ENCODE peak calls at places on chromosomes 11 and 22, in ten cellular contexts. R is sigmoid colon, H is GM12892, X is heart left ventricle, M is ovary, W is erythroblast, Q is uterus, E is IMR-90, P is GM12891, V is adrenal gland. I is an unnamed sample.

GRCh38 chr11:105109855-105110750 is 29.5 kb downstream of the CARD18 start:
- DNase-seq in R (no peak), H (no peak), X (no peak), M (no peak), W (no peak), Q (no peak), E (peak), P (no peak), V (no peak), I (no peak)

GRCh38 chr11:56950510-56950909 is 38.2 kb upstream of the OR5AK2 start:
- DNase-seq in R (no peak), H (no peak), X (no peak), M (no peak), W (no peak), Q (no peak), E (no peak), P (no peak), V (no peak), I (no peak)

GRCh38 chr11:63602296-63602695 is 11.9 kb downstream of the PLAAT3 start:
- DNase-seq in R (no peak), H (no peak), X (no peak), M (no peak), W (no peak), Q (peak), E (peak), P (no peak), V (peak), I (no peak)

GRCh38 chr11:17734418-17734911 is at the start of gene KCNC1:
- DNase-seq in R (peak), H (no peak), X (no peak), M (peak), W (no peak), Q (no peak), E (peak), P (no peak), V (peak), I (peak)

GRCh38 chr11:34825315-34825669 is 90.9 kb downstream of the APIP start:
- DNase-seq in R (no peak), H (no peak), X (no peak), M (no peak), W (no peak), Q (no peak), E (no peak), P (no peak), V (no peak), I (no peak)

GRCh38 chr11:9802291-9802861 is 138.5 kb downstream of the SWAP70 start:
- DNase-seq in R (no peak), H (no peak), X (no peak), M (no peak), W (peak), Q (no peak), E (peak), P (no peak), V (no peak), I (no peak)

GRCh38 chr11:65078151-65078550 is 5.7 kb downstream of the CDCA5 start:
- DNase-seq in R (no peak), H (peak), X (no peak), M (no peak), W (peak), Q (no peak), E (peak), P (peak), V (peak), I (peak)

GRCh38 chr11:75456596-75456995 is 23.6 kb upstream of the KLHL35 start:
- DNase-seq in R (no peak), H (no peak), X (no peak), M (no peak), W (no peak), Q (no peak), E (no peak), P (no peak), V (no peak), I (no peak)

GRCh38 chr11:95453616-95454118 is 222.7 kb upstream of the SESN3 start:
- DNase-seq in R (peak), H (no peak), X (peak), M (no peak), W (peak), Q (no peak), E (no peak), P (no peak), V (no peak), I (peak)

GRCh38 chr22:35353318-35353717 is 27.6 kb upstream of the HMOX1 start:
- DNase-seq in R (no peak), H (no peak), X (no peak), M (no peak), W (no peak), Q (no peak), E (no peak), P (no peak), V (peak), I (no peak)

GRCh38 chr11:72643547-72643946 is 30.7 kb downstream of the PDE2A start:
- DNase-seq in R (no peak), H (no peak), X (no peak), M (no peak), W (no peak), Q (peak), E (no peak), P (no peak), V (peak), I (peak)

GRCh38 chr22:29625090-29625825 is 21.8 kb downstream of the NF2 start:
- DNase-seq in R (peak), H (peak), X (no peak), M (peak), W (peak), Q (peak), E (peak), P (no peak), V (peak), I (peak)

GRCh38 chr11:101586965-101587364 is 3.2 kb upstream of the TRPC6 start:
- DNase-seq in R (no peak), H (no peak), X (no peak), M (no peak), W (no peak), Q (no peak), E (no peak), P (no peak), V (no peak), I (no peak)

GRCh38 chr11:74550991-74551753 is 41.2 kb upstream of the POLD3 start:
- DNase-seq in R (no peak), H (no peak), X (no peak), M (no peak), W (no peak), Q (no peak), E (no peak), P (no peak), V (no peak), I (peak)

GRCh38 chr22:26942301-26942927 is 285.0 kb downstream of the MIAT start:
- DNase-seq in R (no peak), H (no peak), X (no peak), M (no peak), W (no peak), Q (no peak), E (no peak), P (no peak), V (peak), I (no peak)

GRCh38 chr22:46043816-46044717 is 67.1 kb upstream of the WNT7B start:
- DNase-seq in R (peak), H (no peak), X (peak), M (peak), W (no peak), Q (peak), E (no peak), P (no peak), V (peak), I (peak)

GRCh38 chr11:92311616-92312449 is 87.2 kb downstream of the FAT3 start:
- DNase-seq in R (no peak), H (no peak), X (no peak), M (no peak), W (no peak), Q (no peak), E (peak), P (no peak), V (no peak), I (no peak)

GRCh38 chr11:2555376-2555775 is 110.6 kb downstream of the KCNQ1 start:
- DNase-seq in R (peak), H (no peak), X (no peak), M (no peak), W (no peak), Q (no peak), E (no peak), P (no peak), V (no peak), I (no peak)

GRCh38 chr22:32103648-32104326 is 55.3 kb downstream of the C22orf42 start:
- DNase-seq in R (no peak), H (no peak), X (no peak), M (no peak), W (no peak), Q (no peak), E (peak), P (no peak), V (no peak), I (no peak)

GRCh38 chr11:43687120-43687791 is 6.7 kb downstream of the HSD17B12 start:
- DNase-seq in R (no peak), H (no peak), X (peak), M (no peak), W (no peak), Q (no peak), E (peak), P (no peak), V (peak), I (no peak)

GRCh38 chr22:38350444-38351359 is 33.5 kb upstream of the CSNK1E start:
- DNase-seq in R (peak), H (no peak), X (no peak), M (no peak), W (no peak), Q (peak), E (no peak), P (no peak), V (peak), I (no peak)

GRCh38 chr22:24427500-24428164 is at the start of gene ADORA2A:
- DNase-seq in R (no peak), H (peak), X (no peak), M (no peak), W (no peak), Q (no peak), E (no peak), P (peak), V (no peak), I (no peak)

GRCh38 chr11:27234043-27234668 is 128.9 kb downstream of the CCDC34 start:
- DNase-seq in R (peak), H (peak), X (no peak), M (no peak), W (peak), Q (peak), E (peak), P (peak), V (peak), I (no peak)

GRCh38 chr11:74085542-74085892 is 76.6 kb upstream of the UCP3 start:
- DNase-seq in R (no peak), H (no peak), X (no peak), M (no peak), W (peak), Q (no peak), E (peak), P (no peak), V (peak), I (peak)

GRCh38 chr11:113104390-113105251 is 143.4 kb downstream of the NCAM1 start:
- DNase-seq in R (no peak), H (no peak), X (no peak), M (no peak), W (no peak), Q (no peak), E (no peak), P (no peak), V (no peak), I (no peak)

GRCh38 chr22:49325531-49326395 is 501.9 kb downstream of the BRD1 start:
- DNase-seq in R (peak), H (no peak), X (no peak), M (no peak), W (no peak), Q (no peak), E (no peak), P (no peak), V (peak), I (no peak)

GRCh38 chr11:6609502-6610015 is 2.5 kb downstream of the TAF10 start:
- DNase-seq in R (peak), H (no peak), X (no peak), M (no peak), W (no peak), Q (no peak), E (no peak), P (no peak), V (no peak), I (no peak)

GRCh38 chr11:1082346-1082727 is 7.7 kb downstream of the MUC2 start:
- DNase-seq in R (peak), H (no peak), X (no peak), M (no peak), W (no peak), Q (no peak), E (no peak), P (no peak), V (no peak), I (no peak)

GRCh38 chr22:24190159-24190540 is 8.9 kb downstream of the SUSD2 start:
- DNase-seq in R (peak), H (peak), X (no peak), M (peak), W (no peak), Q (peak), E (no peak), P (no peak), V (no peak), I (no peak)

GRCh38 chr11:99893803-99894202 is 793.3 kb upstream of the ARHGAP42 start:
- DNase-seq in R (no peak), H (no peak), X (no peak), M (no peak), W (no peak), Q (no peak), E (no peak), P (no peak), V (no peak), I (peak)

GRCh38 chr11:97610854-97611253 is 1221.0 kb downstream of the JRKL start:
- DNase-seq in R (no peak), H (no peak), X (no peak), M (no peak), W (peak), Q (no peak), E (no peak), P (no peak), V (no peak), I (no peak)

GRCh38 chr11:73478737-73479347 is 102.6 kb downstream of the RELT start:
- DNase-seq in R (no peak), H (no peak), X (no peak), M (no peak), W (peak), Q (no peak), E (peak), P (no peak), V (no peak), I (peak)

GRCh38 chr11:121237686-121238658 is 54.6 kb upstream of the SC5D start:
- DNase-seq in R (no peak), H (no peak), X (no peak), M (no peak), W (no peak), Q (peak), E (peak), P (no peak), V (no peak), I (no peak)

GRCh38 chr22:46297151-46297819 is 615 bp downstream of the GTSE1 start:
- DNase-seq in R (no peak), H (no peak), X (no peak), M (peak), W (peak), Q (no peak), E (peak), P (no peak), V (peak), I (peak)

GRCh38 chr11:111526501-111526900 is 11.9 kb downstream of the HOATZ start:
- DNase-seq in R (no peak), H (no peak), X (no peak), M (no peak), W (no peak), Q (no peak), E (peak), P (no peak), V (no peak), I (no peak)

GRCh38 chr22:47107431-47107830 is 345.0 kb downstream of the TBC1D22A start:
- DNase-seq in R (no peak), H (no peak), X (no peak), M (no peak), W (peak), Q (no peak), E (peak), P (no peak), V (no peak), I (no peak)

GRCh38 chr11:123006860-123007542 is 25.4 kb upstream of the BSX start:
- DNase-seq in R (no peak), H (no peak), X (no peak), M (no peak), W (no peak), Q (no peak), E (no peak), P (no peak), V (no peak), I (no peak)

DNA sequence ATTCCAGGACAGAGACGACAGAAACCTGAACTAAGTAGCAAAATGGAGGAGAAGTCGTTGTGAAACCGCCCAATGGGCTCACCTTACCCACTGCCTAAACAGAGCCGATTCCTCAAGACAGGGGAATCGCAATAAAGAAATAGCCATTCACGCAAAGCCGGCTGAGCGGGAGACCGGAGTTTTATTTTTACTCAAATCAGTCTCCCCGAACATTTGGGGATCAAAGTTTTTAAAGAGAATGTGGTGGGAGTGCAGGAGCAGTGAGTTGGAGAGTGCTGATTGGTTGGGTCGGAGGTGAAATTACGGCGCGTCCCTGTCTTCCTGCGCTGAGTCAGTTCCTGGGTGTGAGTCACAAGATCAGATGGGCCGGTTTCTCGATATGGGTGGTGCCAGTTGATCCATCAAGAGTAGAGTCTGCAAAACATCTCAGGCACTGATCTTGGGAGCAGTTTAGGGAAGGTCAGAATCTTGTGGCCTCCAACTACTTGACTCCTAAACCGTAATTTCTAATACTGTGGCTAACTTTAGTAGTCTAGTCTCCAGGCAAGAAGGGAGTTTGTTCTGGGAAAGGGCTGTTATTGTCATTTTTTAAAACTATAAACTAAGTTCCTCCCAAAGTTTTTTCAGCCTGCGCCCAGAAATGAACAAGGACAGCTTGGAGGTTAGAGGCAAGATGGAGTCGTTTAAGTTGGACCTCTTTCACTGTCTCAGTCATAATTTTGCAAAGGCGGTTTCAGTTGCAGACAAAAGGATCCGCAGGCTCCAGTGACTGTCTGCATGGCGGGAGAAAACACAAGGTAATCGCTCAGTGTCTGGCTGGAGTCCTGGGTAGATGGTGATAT is 34.1 kb downstream of the OR4D9 start:
- DNase-seq in R (no peak), H (no peak), X (no peak), M (peak), W (peak), Q (no peak), E (peak), P (no peak), V (no peak), I (no peak)
- TF ChIP-seq POLR2A in R (no peak), H (no peak), X (no peak), M (peak), W (peak), Q (no peak), E (no peak), P (no peak), V (no peak), I (no peak)

GRCh38 chr22:20106205-20106848 is 9.6 kb upstream of the RANBP1 start:
- DNase-seq in R (no peak), H (no peak), X (no peak), M (no peak), W (no peak), Q (no peak), E (no peak), P (no peak), V (no peak), I (no peak)
- TF ChIP-seq POLR2A in R (no peak), H (no peak), X (no peak), M (no peak), W (no peak), Q (no peak), E (no peak), P (no peak), V (no peak), I (no peak)

GRCh38 chr11:116777056-116777455 is 4.3 kb upstream of the BUD13 start:
- DNase-seq in R (no peak), H (no peak), X (no peak), M (no peak), W (peak), Q (no peak), E (no peak), P (no peak), V (no peak), I (no peak)
- TF ChIP-seq POLR2A in R (no peak), H (no peak), X (no peak), M (no peak), W (no peak), Q (no peak), E (no peak), P (no peak), V (no peak), I (no peak)

DNA sequence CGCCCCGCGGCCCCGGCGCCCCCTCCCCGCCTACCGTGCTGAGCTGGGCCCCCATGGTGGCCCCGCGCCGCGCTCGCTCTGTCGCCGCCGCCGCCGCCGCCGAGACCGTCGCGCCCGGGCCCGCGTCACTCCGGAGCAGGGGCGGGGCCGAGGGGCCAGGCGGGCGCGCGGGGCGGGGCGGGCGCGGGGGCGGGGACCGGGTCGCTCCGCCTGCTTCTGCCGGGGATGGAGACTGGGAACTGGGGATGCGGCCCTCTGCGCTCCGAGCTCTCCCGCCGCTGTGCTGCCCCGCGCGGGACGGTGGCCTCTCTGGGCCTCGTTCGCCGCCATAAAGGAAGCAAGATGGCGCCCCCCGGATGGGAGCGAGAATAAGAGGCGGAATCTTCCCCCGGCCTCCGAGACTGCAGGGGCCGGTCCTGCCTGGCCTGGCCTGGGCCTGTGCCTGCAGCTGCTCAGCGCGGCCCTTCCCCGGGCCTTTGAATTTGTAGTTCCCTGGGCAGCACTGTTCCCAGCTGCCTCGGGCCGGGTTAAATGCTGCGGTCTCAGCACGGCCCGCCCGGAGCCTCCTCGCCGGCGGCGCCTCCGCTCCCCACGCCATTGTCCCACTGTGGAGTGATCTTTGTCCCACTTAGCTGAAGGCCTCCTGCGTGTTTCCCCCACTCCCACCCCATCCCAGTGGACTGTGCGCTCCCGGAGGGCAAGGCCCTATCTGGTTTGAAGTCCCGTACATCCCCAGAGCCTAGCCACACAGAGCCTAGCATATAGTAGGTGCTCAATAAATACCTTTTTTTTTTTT is at the start of gene CYB5R3:
- DNase-seq in R (peak), H (peak), X (peak), M (peak), W (peak), Q (peak), E (peak), P (peak), V (peak), I (peak)
- TF ChIP-seq POLR2A in R (peak), H (peak), X (peak), M (no peak), W (no peak), Q (peak), E (no peak), P (peak), V (peak), I (no peak)

DNA sequence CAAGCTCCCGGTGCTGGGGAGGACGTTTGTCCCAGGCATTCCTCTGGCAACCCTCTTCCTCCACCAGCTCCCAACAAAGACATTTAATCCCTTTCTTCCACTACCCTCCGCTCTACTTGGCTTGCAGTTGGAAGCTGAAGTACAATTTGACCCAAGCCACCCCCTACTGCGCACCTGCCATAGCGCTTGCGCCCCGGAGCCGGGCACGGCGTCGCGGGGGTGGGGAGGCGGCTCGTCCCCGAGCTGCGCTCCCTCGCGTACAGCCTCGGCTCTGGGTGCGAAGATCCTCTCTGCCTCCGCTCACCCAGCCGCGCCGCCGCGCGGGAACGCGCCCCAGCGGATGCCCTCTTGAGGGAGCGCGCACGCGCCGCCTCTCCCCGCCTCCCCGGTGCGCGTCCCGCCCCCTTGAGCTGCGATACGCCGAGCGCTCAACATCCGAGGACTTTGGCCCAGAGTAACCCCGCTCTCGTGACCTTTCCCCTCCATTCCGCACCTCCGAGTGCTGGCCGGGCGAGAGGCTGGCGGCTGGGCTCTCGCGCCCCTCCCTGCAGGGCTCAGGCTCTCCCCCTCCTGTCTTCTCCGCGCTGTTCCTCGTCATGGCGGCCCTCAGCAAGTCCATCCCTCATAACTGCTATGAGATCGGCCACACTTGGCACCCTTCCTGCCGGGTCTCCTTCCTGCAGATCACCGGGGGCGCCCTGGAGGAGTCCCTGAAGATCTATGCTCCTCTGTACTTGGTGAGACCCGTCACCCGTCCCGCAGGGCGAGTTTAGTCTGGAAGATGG is at the start of gene TMEM135:
- DNase-seq in R (peak), H (peak), X (peak), M (peak), W (peak), Q (peak), E (peak), P (peak), V (peak), I (peak)
- TF ChIP-seq POLR2A in R (peak), H (peak), X (peak), M (peak), W (peak), Q (peak), E (no peak), P (peak), V (peak), I (peak)